ENCODE peak calls at places on chromosome X, in five cellular contexts. One of them, this sample, is unnamed.

GRCh38 chrX:154096140-154097002 is 1.1 kb downstream of the MECP2 start:
- DNase-seq in HEK293T: no peak
- DNase-seq in stimulated activated CD8-positive, alpha-beta memory T cell treated with anti-CD3 and anti-CD28 coated beads, Interleukin-7, amount 100 ng/mL, for 24 hours: no peak
- DNase-seq in cardiac fibroblast: peak
- DNase-seq in AG08396: peak
- DNase-seq in this sample: no peak

GRCh38 chrX:121236040-121236439 is 188.6 kb downstream of the GLUD2 start:
- DNase-seq in AG08396: no peak
- DNase-seq in stimulated activated CD8-positive, alpha-beta memory T cell treated with anti-CD3 and anti-CD28 coated beads, Interleukin-7, amount 100 ng/mL, for 24 hours: no peak
- DNase-seq in cardiac fibroblast: no peak
- DNase-seq in HEK293T: no peak
- DNase-seq in this sample: no peak

GRCh38 chrX:106898462-106898861 is 4.7 kb downstream of the RIPPLY1 start:
- DNase-seq in cardiac fibroblast: peak
- DNase-seq in stimulated activated CD8-positive, alpha-beta memory T cell treated with anti-CD3 and anti-CD28 coated beads, Interleukin-7, amount 100 ng/mL, for 24 hours: no peak
- DNase-seq in HEK293T: peak
- DNase-seq in AG08396: peak
- DNase-seq in this sample: peak

GRCh38 chrX:38166478-38167083 is 54.1 kb downstream of the SRPX start:
- DNase-seq in stimulated activated CD8-positive, alpha-beta memory T cell treated with anti-CD3 and anti-CD28 coated beads, Interleukin-7, amount 100 ng/mL, for 24 hours: no peak
- DNase-seq in HEK293T: no peak
- DNase-seq in AG08396: no peak
- DNase-seq in cardiac fibroblast: peak
- DNase-seq in this sample: peak

GRCh38 chrX:153935326-153935851 is 552 bp upstream of the NAA10 start:
- DNase-seq in cardiac fibroblast: no peak
- DNase-seq in HEK293T: no peak
- DNase-seq in AG08396: no peak
- DNase-seq in stimulated activated CD8-positive, alpha-beta memory T cell treated with anti-CD3 and anti-CD28 coated beads, Interleukin-7, amount 100 ng/mL, for 24 hours: no peak
- DNase-seq in this sample: no peak

GRCh38 chrX:97159916-97160800 is 276.4 kb downstream of the RPA4 start:
- DNase-seq in HEK293T: no peak
- DNase-seq in cardiac fibroblast: no peak
- DNase-seq in stimulated activated CD8-positive, alpha-beta memory T cell treated with anti-CD3 and anti-CD28 coated beads, Interleukin-7, amount 100 ng/mL, for 24 hours: no peak
- DNase-seq in AG08396: no peak
- DNase-seq in this sample: no peak

GRCh38 chrX:41889317-41890025 is 33.9 kb downstream of the CASK start:
- DNase-seq in HEK293T: no peak
- DNase-seq in stimulated activated CD8-positive, alpha-beta memory T cell treated with anti-CD3 and anti-CD28 coated beads, Interleukin-7, amount 100 ng/mL, for 24 hours: no peak
- DNase-seq in AG08396: no peak
- DNase-seq in cardiac fibroblast: peak
- DNase-seq in this sample: peak

GRCh38 chrX:102934624-102935023 is 2.4 kb upstream of the RAB40AL start:
- DNase-seq in stimulated activated CD8-positive, alpha-beta memory T cell treated with anti-CD3 and anti-CD28 coated beads, Interleukin-7, amount 100 ng/mL, for 24 hours: no peak
- DNase-seq in cardiac fibroblast: peak
- DNase-seq in AG08396: peak
- DNase-seq in HEK293T: peak
- DNase-seq in this sample: no peak

GRCh38 chrX:154348646-154349358 is 25.6 kb downstream of the FLNA start:
- DNase-seq in cardiac fibroblast: peak
- DNase-seq in stimulated activated CD8-positive, alpha-beta memory T cell treated with anti-CD3 and anti-CD28 coated beads, Interleukin-7, amount 100 ng/mL, for 24 hours: no peak
- DNase-seq in AG08396: no peak
- DNase-seq in HEK293T: no peak
- DNase-seq in this sample: no peak

GRCh38 chrX:100643943-100644587 is at the start of gene SRPX2:
- DNase-seq in HEK293T: no peak
- DNase-seq in AG08396: peak
- DNase-seq in stimulated activated CD8-positive, alpha-beta memory T cell treated with anti-CD3 and anti-CD28 coated beads, Interleukin-7, amount 100 ng/mL, for 24 hours: no peak
- DNase-seq in cardiac fibroblast: peak
- DNase-seq in this sample: peak

GRCh38 chrX:41561045-41561444 is 113.9 kb downstream of the NYX start:
- DNase-seq in stimulated activated CD8-positive, alpha-beta memory T cell treated with anti-CD3 and anti-CD28 coated beads, Interleukin-7, amount 100 ng/mL, for 24 hours: no peak
- DNase-seq in AG08396: peak
- DNase-seq in HEK293T: no peak
- DNase-seq in cardiac fibroblast: peak
- DNase-seq in this sample: peak

GRCh38 chrX:85109235-85109634 is 105.6 kb downstream of the APOOL start:
- DNase-seq in cardiac fibroblast: peak
- DNase-seq in stimulated activated CD8-positive, alpha-beta memory T cell treated with anti-CD3 and anti-CD28 coated beads, Interleukin-7, amount 100 ng/mL, for 24 hours: no peak
- DNase-seq in HEK293T: peak
- DNase-seq in AG08396: no peak
- DNase-seq in this sample: no peak

GRCh38 chrX:7068939-7069367 is 78.6 kb upstream of the STS start:
- DNase-seq in AG08396: no peak
- DNase-seq in stimulated activated CD8-positive, alpha-beta memory T cell treated with anti-CD3 and anti-CD28 coated beads, Interleukin-7, amount 100 ng/mL, for 24 hours: no peak
- DNase-seq in cardiac fibroblast: no peak
- DNase-seq in HEK293T: no peak
- DNase-seq in this sample: peak